ENCODE peak calls at places on chromosomes 3 and 15, in four cellular contexts. F is SK-N-SH, P is GM12892, S is GM12878. T is an unnamed sample.

GRCh38 chr3:38007754-38008090 is 17.1 kb downstream of the VILL start:
- DNase-seq in F (no peak), P (no peak), S (no peak), T (no peak)

GRCh38 chr15:68259883-68260282 is 17.7 kb upstream of the FEM1B start:
- DNase-seq in F (no peak), P (no peak), S (no peak), T (no peak)

GRCh38 chr15:58684036-58684700 is 65.3 kb downstream of the ADAM10 start:
- DNase-seq in F (no peak), P (no peak), S (no peak), T (no peak)

GRCh38 chr3:117019082-117019713 is 309.6 kb downstream of the TUSC7 start:
- DNase-seq in F (peak), P (no peak), S (no peak), T (peak)

GRCh38 chr3:39141211-39141995 is 12.0 kb downstream of the CSRNP1 start:
- DNase-seq in F (peak), P (no peak), S (no peak), T (no peak)

GRCh38 chr3:12681586-12682371 is 17.9 kb upstream of the RAF1 start:
- DNase-seq in F (no peak), P (no peak), S (no peak), T (no peak)

GRCh38 chr3:129312671-129313414 is 34.2 kb downstream of the HMCES start:
- DNase-seq in F (no peak), P (no peak), S (no peak), T (no peak)

GRCh38 chr3:182331356-182331755 is 461.9 kb upstream of the ATP11B start:
- DNase-seq in F (no peak), P (no peak), S (no peak), T (no peak)

GRCh38 chr15:98067339-98067738 is 106.8 kb downstream of the ARRDC4 start:
- DNase-seq in F (no peak), P (no peak), S (no peak), T (no peak)

GRCh38 chr3:33096103-33096868 is 660 bp downstream of the GLB1 start:
- DNase-seq in F (peak), P (peak), S (no peak), T (peak)

GRCh38 chr3:128873623-128874022 is 5.8 kb upstream of the ACAD9 start:
- DNase-seq in F (no peak), P (no peak), S (no peak), T (no peak)

GRCh38 chr3:105905328-105905727 is 36.5 kb upstream of the CBLB start:
- DNase-seq in F (no peak), P (no peak), S (no peak), T (no peak)

GRCh38 chr3:82586414-82586813 is 825.0 kb upstream of the GBE1 start:
- DNase-seq in F (no peak), P (no peak), S (no peak), T (no peak)

DNA sequence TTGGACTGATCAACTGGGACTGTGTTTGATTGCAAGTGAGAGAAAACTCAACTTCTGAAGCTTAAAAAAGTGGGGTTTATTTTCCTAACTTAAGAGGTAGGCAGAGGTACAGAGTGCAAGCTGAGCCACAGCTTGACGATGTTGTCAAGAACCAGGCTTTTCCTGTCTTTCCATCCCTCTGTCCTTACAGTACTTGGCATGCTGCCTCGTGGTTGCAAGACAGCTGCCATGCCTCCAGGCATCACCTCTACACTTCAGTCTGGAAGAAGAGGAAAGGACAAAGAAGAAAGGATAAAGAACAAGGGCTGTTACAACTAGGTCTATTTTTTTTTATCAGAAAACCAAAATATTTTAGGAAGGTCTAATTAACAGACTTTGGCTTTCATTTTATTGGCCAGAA is 51.8 kb upstream of the GALNT15 start:
- DNase-seq in F (no peak), P (no peak), S (no peak), T (no peak)
- TF ChIP-seq TAF1 in F (no peak), P (no peak), S (no peak), T (no peak)

GRCh38 chr3:42127226-42127625 is 36.1 kb downstream of the TRAK1 start:
- DNase-seq in F (no peak), P (no peak), S (no peak), T (no peak)

GRCh38 chr3:42129014-42129953 is 38.1 kb downstream of the TRAK1 start:
- DNase-seq in F (no peak), P (no peak), S (no peak), T (no peak)

GRCh38 chr3:42130007-42130328 is 38.8 kb downstream of the TRAK1 start:
- DNase-seq in F (no peak), P (no peak), S (no peak), T (no peak)

GRCh38 chr3:42130329-42131070 is 39.3 kb downstream of the TRAK1 start:
- DNase-seq in F (no peak), P (no peak), S (no peak), T (no peak)

DNA sequence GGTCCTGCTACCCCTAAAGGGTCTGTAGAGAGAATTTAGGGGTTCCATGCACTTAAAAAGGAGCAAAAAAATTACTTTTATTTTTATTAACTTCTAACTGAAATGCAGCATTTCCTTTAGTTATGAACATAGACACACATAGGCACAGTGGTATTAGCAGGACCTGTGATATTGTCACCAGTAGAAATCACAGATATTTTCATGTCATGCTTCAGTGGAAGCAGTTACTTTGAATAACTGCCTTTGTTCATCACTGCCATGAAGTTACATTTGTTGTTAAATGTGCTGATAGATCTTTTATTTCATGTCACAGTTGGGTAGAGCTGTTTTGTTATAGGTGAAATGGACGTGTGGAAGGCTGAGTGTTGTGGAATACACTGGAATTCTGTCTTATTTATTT is 37.4 kb downstream of the TRAK1 start:
- DNase-seq in F (no peak), P (no peak), S (no peak), T (no peak)
- TF ChIP-seq TAF1 in F (no peak), P (no peak), S (no peak), T (no peak)

GRCh38 chr3:120429921-120430361 is 20.9 kb downstream of the FSTL1 start:
- DNase-seq in F (no peak), P (no peak), S (no peak), T (no peak)
- TF ChIP-seq TAF1 in F (no peak), P (no peak), S (no peak), T (no peak)

DNA sequence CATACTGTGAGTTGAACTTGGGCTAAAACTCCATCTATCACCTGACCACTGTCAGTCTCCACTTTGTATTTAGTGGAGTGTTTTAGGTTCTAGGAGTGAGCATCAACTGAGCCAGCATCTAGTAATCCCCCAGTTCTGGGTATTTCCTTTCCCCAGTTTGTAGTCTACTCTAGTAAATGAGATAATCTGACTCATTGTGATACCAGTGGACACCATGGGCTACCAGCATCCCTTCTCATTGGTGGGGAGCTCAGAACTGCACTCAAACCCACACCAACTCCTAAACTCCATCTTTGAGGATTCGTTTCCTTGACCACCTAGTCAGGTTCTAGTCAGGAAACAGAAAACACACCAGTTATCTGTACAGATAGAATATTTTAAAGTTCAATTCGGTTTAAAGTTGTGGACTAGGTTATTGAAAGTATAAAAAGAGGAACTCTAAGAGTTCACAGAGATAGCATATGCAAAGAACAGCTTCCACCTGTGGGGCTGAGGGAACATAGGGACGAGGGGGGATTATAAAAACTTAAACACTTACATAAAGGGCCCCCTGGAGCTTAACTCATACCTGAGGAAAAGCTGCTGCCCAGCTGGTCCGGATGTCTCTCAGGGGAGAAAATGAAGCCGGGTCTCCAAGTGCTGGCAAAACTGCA is 36.0 kb downstream of the LEO1 start:
- DNase-seq in F (no peak), P (peak), S (peak), T (peak)
- TF ChIP-seq TAF1 in F (no peak), P (no peak), S (no peak), T (no peak)

DNA sequence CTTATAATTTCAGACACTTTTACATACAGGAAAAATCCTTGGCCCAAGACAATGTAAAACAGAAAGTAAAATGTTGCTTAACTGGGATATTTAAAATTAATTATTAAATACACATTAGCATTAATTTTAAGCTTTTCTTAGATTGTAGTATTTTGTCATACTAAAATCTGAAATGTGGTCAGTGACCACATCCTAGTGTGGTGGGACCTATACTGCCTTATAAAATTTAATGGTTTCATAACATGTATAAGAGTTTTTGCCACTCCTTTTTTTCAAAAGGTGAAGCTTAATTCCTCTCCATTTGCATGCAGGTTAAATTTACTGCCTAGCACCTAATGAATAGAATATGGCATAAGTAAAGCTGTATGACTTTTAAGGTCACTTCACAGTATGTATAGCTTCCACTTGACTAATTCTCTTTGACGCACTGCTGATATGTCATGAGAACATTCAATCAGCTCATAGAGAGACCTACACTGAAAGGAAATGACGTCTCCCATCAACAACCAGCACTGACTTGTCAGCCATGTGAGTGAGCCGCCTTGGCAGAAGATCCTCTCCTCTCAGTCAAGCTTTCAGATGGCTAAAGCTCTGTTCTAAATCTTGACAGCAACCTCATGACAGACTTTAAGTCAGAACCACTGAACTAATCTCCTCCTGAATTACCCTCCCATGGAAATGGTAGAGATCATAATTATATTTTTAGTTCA is 847.8 kb downstream of the SI start:
- DNase-seq in F (no peak), P (no peak), S (no peak), T (no peak)
- TF ChIP-seq TAF1 in F (no peak), P (no peak), S (no peak), T (no peak)

GRCh38 chr3:87796137-87796899 is 262.5 kb downstream of the CGGBP1 start:
- DNase-seq in F (no peak), P (no peak), S (no peak), T (no peak)
- TF ChIP-seq TAF1 in F (no peak), P (no peak), S (no peak), T (no peak)

GRCh38 chr3:141106842-141107241 is 55.7 kb downstream of the SPSB4 start:
- DNase-seq in F (no peak), P (no peak), S (no peak), T (no peak)
- TF ChIP-seq TAF1 in F (no peak), P (no peak), S (no peak), T (no peak)

GRCh38 chr3:191301017-191301416 is 28.2 kb upstream of the CCDC50 start:
- DNase-seq in F (no peak), P (peak), S (peak), T (peak)
- TF ChIP-seq TAF1 in F (no peak), P (no peak), S (no peak), T (no peak)

GRCh38 chr15:49145651-49146609 is 9.5 kb downstream of the COPS2 start:
- DNase-seq in F (peak), P (no peak), S (no peak), T (no peak)
- TF ChIP-seq TAF1 in F (no peak), P (no peak), S (no peak), T (no peak)

GRCh38 chr3:190024912-190025311 is 95.8 kb downstream of the P3H2 start:
- DNase-seq in F (no peak), P (no peak), S (no peak), T (no peak)
- TF ChIP-seq TAF1 in F (no peak), P (no peak), S (no peak), T (no peak)

T was measured in GM12891.